ENCODE peak calls at places on chromosomes 7 and 10, in four cellular contexts. O, V, E and J are unnamed samples.

GRCh38 chr7:84412161-84412969 is 217.8 kb upstream of the SEMA3A start:
- DNase-seq in O (peak), V (no peak), E (peak), J (peak)

GRCh38 chr10:93806882-93807281 is 49.1 kb downstream of the LGI1 start:
- DNase-seq in O (no peak), V (no peak), E (no peak), J (no peak)

GRCh38 chr7:105830405-105831218 is 45.8 kb downstream of the ATXN7L1 start:
- DNase-seq in O (peak), V (no peak), E (peak), J (peak)

GRCh38 chr10:96719850-96720421 is 378 bp downstream of the PIK3AP1 start:
- DNase-seq in O (peak), V (peak), E (peak), J (peak)

GRCh38 chr10:79561257-79561656 is 1.1 kb upstream of the SFTPA2 start:
- DNase-seq in O (no peak), V (no peak), E (no peak), J (no peak)

GRCh38 chr10:102463983-102464382 is 12.6 kb upstream of the C10orf95 start:
- DNase-seq in O (no peak), V (no peak), E (no peak), J (no peak)

GRCh38 chr7:155753446-155753965 is 58.8 kb downstream of the SHH start:
- DNase-seq in O (no peak), V (no peak), E (no peak), J (no peak)

GRCh38 chr10:78672898-78673297 is 395.9 kb upstream of the ZMIZ1 start:
- DNase-seq in O (no peak), V (no peak), E (no peak), J (no peak)

GRCh38 chr7:28144266-28144665 is 36.3 kb downstream of the JAZF1 start:
- DNase-seq in O (no peak), V (no peak), E (no peak), J (no peak)

GRCh38 chr7:21253740-21254687 is 173.9 kb upstream of the SP4 start:
- DNase-seq in O (peak), V (no peak), E (peak), J (peak)

GRCh38 chr10:12463459-12463838 is 114.1 kb downstream of the CAMK1D start:
- DNase-seq in O (no peak), V (no peak), E (no peak), J (no peak)

GRCh38 chr7:25967278-25968204 is 184.5 kb upstream of the NFE2L3 start:
- DNase-seq in O (no peak), V (no peak), E (no peak), J (no peak)

GRCh38 chr10:82811621-82812020 is 936.6 kb downstream of the NRG3 start:
- DNase-seq in O (peak), V (no peak), E (no peak), J (no peak)

GRCh38 chr10:117148284-117148683 is 10.2 kb upstream of the VAX1 start:
- DNase-seq in O (no peak), V (no peak), E (no peak), J (no peak)

GRCh38 chr7:87876759-87877234 is 504 bp downstream of the DBF4 start:
- DNase-seq in O (peak), V (peak), E (no peak), J (peak)

GRCh38 chr10:122662231-122662630 is 37.4 kb downstream of the C10orf120 start:
- DNase-seq in O (no peak), V (no peak), E (no peak), J (no peak)

DNA sequence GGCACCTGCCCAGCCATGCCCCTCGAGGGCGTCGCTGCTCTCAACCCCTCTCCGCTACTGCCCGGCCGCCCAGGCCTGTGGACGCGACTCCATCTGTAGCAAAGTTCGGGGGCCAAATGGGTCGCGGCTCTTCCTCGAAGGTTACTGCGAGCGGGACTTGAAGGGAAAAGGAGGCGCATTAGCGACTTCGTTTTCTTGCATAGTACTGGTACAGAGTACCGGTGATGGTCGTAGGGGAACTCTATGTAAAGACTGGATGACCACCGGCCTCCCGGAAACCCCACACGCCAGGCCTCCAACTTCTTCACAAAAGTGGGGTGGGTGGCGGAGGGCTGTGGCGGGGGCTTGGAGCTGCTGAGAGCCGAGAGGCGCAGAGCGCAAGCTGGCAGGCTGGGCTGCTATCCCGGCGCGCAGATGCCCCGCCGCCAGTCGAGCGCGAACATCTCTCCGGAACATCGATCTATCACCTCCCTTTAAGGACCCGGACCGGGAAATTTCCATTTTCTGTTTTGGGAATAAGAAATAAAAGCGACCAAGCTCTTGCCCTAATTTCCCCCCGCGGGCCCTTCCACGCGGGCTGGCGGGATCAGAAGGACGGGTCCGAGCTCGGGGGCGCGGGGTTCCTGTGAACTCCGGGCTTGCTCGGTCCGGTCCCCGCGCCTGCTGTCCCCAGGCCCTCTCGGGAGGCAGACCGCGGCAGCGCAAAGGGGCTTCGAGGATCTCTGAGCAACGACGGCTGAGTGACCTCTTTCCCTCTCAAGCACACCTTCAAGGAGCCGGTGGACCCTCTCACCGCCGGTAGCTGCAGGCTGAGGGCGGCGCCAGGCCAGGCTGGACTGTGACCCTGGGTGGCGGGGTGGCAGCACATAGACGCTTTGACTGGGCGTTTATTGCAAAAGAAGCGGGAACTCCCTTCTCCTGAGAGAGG is 12.2 kb upstream of the FEZF1 start:
- DNase-seq in O (no peak), V (no peak), E (no peak), J (no peak)
- H3K4me3 ChIP-seq in O (no peak), V (no peak), E (no peak), J (no peak)

DNA sequence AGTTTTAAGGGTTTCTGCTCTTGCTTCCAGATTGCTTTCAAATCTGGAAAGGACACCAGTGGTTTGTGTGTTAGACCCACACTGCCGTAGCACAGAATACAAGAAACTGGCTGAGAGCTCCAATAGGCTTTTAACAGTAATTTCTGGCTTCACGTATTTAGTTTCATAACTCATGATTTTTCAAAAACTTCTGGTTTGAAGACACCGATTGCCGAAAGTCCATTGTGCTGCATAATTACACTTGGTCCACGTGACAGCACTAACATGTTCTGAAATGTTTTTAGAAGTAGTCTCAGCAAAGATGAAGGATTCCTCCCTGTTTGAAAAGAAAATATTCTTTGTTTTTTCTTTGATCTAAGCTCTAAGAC is 3.8 kb downstream of the EGFR start:
- DNase-seq in O (no peak), V (no peak), E (no peak), J (no peak)
- H3K4me3 ChIP-seq in O (peak), V (no peak), E (no peak), J (no peak)

GRCh38 chr10:35465601-35466140 is 129.4 kb downstream of the CCNY start:
- DNase-seq in O (no peak), V (no peak), E (no peak), J (no peak)

GRCh38 chr10:35463105-35463867 is 127.0 kb downstream of the CCNY start:
- DNase-seq in O (no peak), V (no peak), E (no peak), J (no peak)

GRCh38 chr10:35463878-35464277 is 127.6 kb downstream of the CCNY start:
- DNase-seq in O (no peak), V (no peak), E (no peak), J (no peak)

GRCh38 chr10:35466170-35466569 is 129.9 kb downstream of the CCNY start:
- DNase-seq in O (no peak), V (no peak), E (no peak), J (no peak)

GRCh38 chr10:35464805-35465456 is 128.6 kb downstream of the CCNY start:
- DNase-seq in O (no peak), V (no peak), E (no peak), J (no peak)
- H3K4me3 ChIP-seq in O (no peak), V (no peak), E (no peak), J (no peak)

GRCh38 chr7:31047282-31047681 is 4.8 kb upstream of the ADCYAP1R1 start:
- DNase-seq in O (no peak), V (no peak), E (no peak), J (no peak)

GRCh38 chr7:31047747-31048146 is 4.4 kb upstream of the ADCYAP1R1 start:
- DNase-seq in O (no peak), V (no peak), E (no peak), J (no peak)

GRCh38 chr7:31046723-31047122 is 5.4 kb upstream of the ADCYAP1R1 start:
- DNase-seq in O (no peak), V (no peak), E (no peak), J (no peak)

GRCh38 chr7:31043035-31043434 is 9.1 kb upstream of the ADCYAP1R1 start:
- DNase-seq in O (no peak), V (no peak), E (no peak), J (peak)

GRCh38 chr7:31044531-31044930 is 7.6 kb upstream of the ADCYAP1R1 start:
- DNase-seq in O (no peak), V (no peak), E (no peak), J (no peak)
- H3K4me3 ChIP-seq in O (no peak), V (no peak), E (no peak), J (no peak)

DNA sequence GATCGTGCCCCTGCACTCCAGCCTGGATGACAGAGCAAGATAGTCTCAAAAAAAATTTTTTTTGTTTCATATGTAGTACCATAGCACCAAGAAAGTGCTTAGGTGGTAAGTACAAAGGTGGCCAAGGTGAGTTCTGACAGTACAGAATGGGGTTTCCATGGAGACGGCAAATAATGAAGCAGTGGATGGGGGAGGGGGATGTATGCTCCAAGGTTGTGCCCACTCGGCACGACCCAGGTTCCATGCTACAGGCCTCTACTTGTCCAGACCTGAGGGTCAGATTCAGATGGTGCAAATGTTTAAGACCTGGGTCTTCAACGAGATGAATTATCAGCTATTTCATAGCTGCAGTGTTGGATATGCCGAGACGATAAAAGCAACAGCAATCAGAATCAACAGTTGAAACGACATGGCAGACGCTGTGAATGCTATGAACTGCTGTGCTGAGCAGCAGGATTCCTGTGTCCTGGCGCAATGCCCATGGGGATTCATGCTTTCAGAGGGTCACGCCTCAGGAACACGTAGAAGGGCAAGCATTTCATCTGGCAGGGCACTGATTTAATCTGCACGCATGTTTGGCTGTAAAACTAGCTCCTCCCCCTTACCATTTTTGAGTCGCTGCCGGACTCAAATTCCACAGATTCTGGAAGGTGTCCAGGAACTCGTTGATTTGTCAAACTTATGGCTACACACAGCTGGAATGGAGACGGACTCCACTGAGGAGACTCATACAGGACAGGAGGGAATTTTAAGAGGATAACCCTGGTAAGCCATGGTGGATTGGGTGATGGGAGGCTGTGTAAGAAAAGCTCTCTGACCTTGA is 256.5 kb downstream of the FRMD4A start:
- DNase-seq in O (peak), V (no peak), E (peak), J (peak)
- H3K4me3 ChIP-seq in O (peak), V (no peak), E (no peak), J (peak)